ENCODE peak calls at places on chromosomes 16 and 17, in nine cellular contexts. L, D, H, I, Z, F, G, S and B are unnamed samples.

GRCh38 chr17:79020631-79021301 is 3.2 kb upstream of the C1QTNF1 start:
- DNase-seq in L (no peak), I (no peak), F (peak; percentile 44), Z (no peak), G (no peak), S (no peak), D (no peak), H (no peak), B (no peak)

GRCh38 chr16:55056585-55057520 is 126.2 kb downstream of the IRX5 start:
- DNase-seq in I (no peak), G (no peak), L (no peak), H (no peak), D (peak; percentile 2), S (no peak), F (peak; percentile 35), Z (no peak), B (no peak)

GRCh38 chr16:12535535-12536411 is 267.9 kb downstream of the CPPED1 start:
- DNase-seq in D (no peak), L (no peak), Z (no peak), I (no peak), G (no peak), S (no peak), H (no peak), F (no peak), B (no peak)

GRCh38 chr16:47884131-47884725 is 271.6 kb downstream of the ABCC12 start:
- DNase-seq in I (no peak), H (no peak), D (no peak), G (no peak), F (no peak), S (no peak), Z (no peak), L (no peak), B (no peak)

GRCh38 chr17:19744492-19744891 is 3.6 kb downstream of the ALDH3A1 start:
- DNase-seq in L (no peak), Z (no peak), H (no peak), G (no peak), F (no peak), S (no peak), I (no peak), D (no peak), B (no peak)

GRCh38 chr16:64615647-64616280 is 506.1 kb downstream of the CDH11 start:
- DNase-seq in F (no peak), Z (no peak), H (no peak), S (no peak), L (no peak), D (peak; percentile 41), G (no peak), I (no peak), B (peak; percentile 21)

GRCh38 chr17:13869301-13869700 is 200.0 kb upstream of the COX10 start:
- DNase-seq in S (no peak), G (no peak), H (no peak), D (peak; percentile 54), I (no peak), L (no peak), F (no peak), Z (no peak), B (peak; percentile 39)

GRCh38 chr16:51392651-51393187 is 241.6 kb upstream of the SALL1 start:
- DNase-seq in S (no peak), I (no peak), Z (peak; percentile 8), L (no peak), H (no peak), F (no peak), D (peak; percentile 86), G (no peak), B (peak; percentile 86)

GRCh38 chr16:4315185-4316102 is at the start of gene GLIS2:
- DNase-seq in F (peak; percentile 88), G (no peak), I (no peak), L (peak; percentile 75), Z (peak; percentile 76), S (peak; percentile 16), D (peak; percentile 86), H (peak; percentile 83), B (peak; percentile 73)

GRCh38 chr16:66127459-66128362 is 238.8 kb upstream of the CDH5 start:
- DNase-seq in I (no peak), F (no peak), H (no peak), Z (peak; percentile 19), S (no peak), D (peak; percentile 17), G (no peak), L (no peak), B (no peak)

GRCh38 chr16:16025214-16025968 is 76.0 kb downstream of the ABCC1 start:
- DNase-seq in I (no peak), S (peak; percentile 51), D (peak; percentile 97), G (no peak), Z (no peak), L (no peak), F (no peak), H (no peak), B (peak; percentile 96)

GRCh38 chr17:77810536-77810935 is 148.0 kb upstream of the TNRC6C start:
- DNase-seq in G (no peak), S (no peak), I (no peak), H (peak; percentile 22), L (no peak), F (peak; percentile 88), Z (peak; percentile 48), D (peak; percentile 86), B (peak; percentile 83)

GRCh38 chr17:59798111-59798510 is 90.7 kb downstream of the VMP1 start:
- DNase-seq in F (no peak), H (no peak), G (no peak), I (no peak), D (no peak), S (no peak), L (no peak), Z (no peak), B (no peak)

GRCh38 chr16:50539053-50539615 is 9.1 kb upstream of the NKD1 start:
- DNase-seq in D (no peak), F (no peak), L (no peak), Z (no peak), S (no peak), H (no peak), I (no peak), G (no peak), B (no peak)

GRCh38 chr16:66304961-66305360 is 61.5 kb upstream of the CDH5 start:
- DNase-seq in Z (no peak), F (peak; percentile 46), I (no peak), D (no peak), H (no peak), L (no peak), S (no peak), G (no peak), B (no peak)

GRCh38 chr16:54526087-54526486 is 239.5 kb upstream of the IRX3 start:
- DNase-seq in I (no peak), D (no peak), F (no peak), S (no peak), H (no peak), G (no peak), Z (no peak), L (no peak), B (no peak)

GRCh38 chr16:27972500-27972899 is 91.0 kb downstream of the GSG1L start:
- DNase-seq in L (no peak), G (no peak), S (peak; percentile 19), H (no peak), F (peak; percentile 32), D (peak; percentile 15), I (peak; percentile 3), Z (no peak), B (peak; percentile 8)

GRCh38 chr17:79657036-79657435 is 46.2 kb upstream of the RBFOX3 start:
- DNase-seq in Z (no peak), F (no peak), H (no peak), D (no peak), S (no peak), I (no peak), L (no peak), G (no peak), B (no peak)

GRCh38 chr17:46727572-46728348 is 90.7 kb downstream of the WNT3 start:
- DNase-seq in D (peak; percentile 95), F (no peak), Z (no peak), H (no peak), L (no peak), G (no peak), S (no peak), I (peak; percentile 36), B (peak; percentile 92)

GRCh38 chr16:25141648-25142047 is 30.1 kb downstream of the LCMT1 start:
- DNase-seq in H (no peak), I (no peak), G (no peak), L (no peak), Z (no peak), S (no peak), F (no peak), D (peak; percentile 60), B (peak; percentile 57)
- H3K27ac ChIP-seq in H (no peak overlapping the region), I (no peak overlapping the region), G (peak overlapping the region; percentile 26), L (no peak overlapping the region), Z (no peak overlapping the region), S (no peak overlapping the region), F (peak overlapping the region; percentile 59), D (no peak overlapping the region), B (no peak overlapping the region)

GRCh38 chr17:44105941-44106340 is 17.5 kb downstream of the HDAC5 start:
- DNase-seq in G (no peak), F (no peak), I (no peak), D (no peak), L (no peak), Z (no peak), S (no peak), H (no peak), B (no peak)
- H3K27ac ChIP-seq in G (peak overlapping the region; percentile 97), F (no peak overlapping the region), I (no peak overlapping the region), D (no peak overlapping the region), L (no peak overlapping the region), Z (no peak overlapping the region), S (no peak overlapping the region), H (no peak overlapping the region), B (no peak overlapping the region)

DNA sequence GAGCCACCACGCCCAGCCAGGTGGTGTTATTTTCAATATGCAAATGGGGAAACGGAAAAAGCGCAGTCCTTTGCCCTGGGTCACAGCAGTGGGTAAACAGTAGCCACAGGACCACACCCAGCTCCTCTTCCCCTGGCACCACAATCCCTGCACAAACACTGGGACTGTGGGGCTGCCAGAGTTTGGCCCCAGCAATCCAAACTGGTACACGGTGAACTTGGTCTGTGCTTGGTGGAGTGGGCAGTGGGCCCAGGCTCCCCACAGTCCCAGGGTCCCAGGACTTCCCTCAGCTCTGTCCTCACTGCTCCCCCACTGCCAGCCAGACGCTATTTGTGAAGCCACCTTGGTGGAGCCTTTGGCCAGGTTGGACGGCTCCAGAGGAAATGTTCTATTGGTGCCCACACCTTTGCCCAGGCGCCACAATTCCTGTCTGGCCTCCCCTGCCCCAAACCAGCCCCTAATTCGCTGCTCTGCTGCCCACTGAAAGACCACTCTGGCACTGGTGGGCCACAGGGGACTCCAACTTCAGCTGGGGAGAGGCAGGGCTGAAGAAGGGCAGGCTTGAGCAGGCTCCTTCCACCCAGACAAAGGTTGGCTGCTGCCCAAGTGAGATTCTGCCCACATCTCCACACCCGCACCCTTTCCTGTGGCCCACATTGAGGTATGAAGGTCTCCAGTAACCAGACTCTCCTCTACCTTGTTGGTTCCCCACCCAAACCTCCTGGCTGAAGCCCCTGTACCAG is 2.1 kb downstream of the CHAD start:
- DNase-seq in H (no peak), L (no peak), D (no peak), S (no peak), I (no peak), F (peak; percentile 53), Z (no peak), G (no peak), B (no peak)
- H3K27ac ChIP-seq in H (no peak overlapping the region), L (no peak overlapping the region), D (no peak overlapping the region), S (no peak overlapping the region), I (no peak overlapping the region), F (no peak overlapping the region), Z (no peak overlapping the region), G (no peak overlapping the region), B (no peak overlapping the region)

GRCh38 chr16:30380801-30381208 is 1.6 kb downstream of the SEPTIN1 start:
- DNase-seq in Z (no peak), I (no peak), L (no peak), G (no peak), S (no peak), H (no peak), D (no peak), F (no peak), B (no peak)
- H3K27ac ChIP-seq in Z (peak overlapping the region; percentile 81), I (no peak overlapping the region), L (no peak overlapping the region), G (no peak overlapping the region), S (peak overlapping the region; percentile 100), H (no peak overlapping the region), D (no peak overlapping the region), F (no peak overlapping the region), B (no peak overlapping the region)